ENCODE peak calls at places on chromosomes 1 and 21, in four cellular contexts. R is HepG2, Q is GM12878, L is K562. X is an unnamed sample. For H3K36me3, the result is how much of the 10 kb centered on the place peaks cover.

GRCh38 chr1:66764994-66765578 is 12.8 kb downstream of the DYNLT5 start:
- DNase-seq in R (peak), Q (no peak), L (peak), X (peak)

GRCh38 chr1:234437423-234438171 is 41.4 kb downstream of the TARBP1 start:
- DNase-seq in R (peak), Q (no peak), L (no peak), X (no peak)

GRCh38 chr1:244642526-244642925 is 10.4 kb upstream of the DESI2 start:
- DNase-seq in R (no peak), Q (no peak), L (no peak), X (no peak)

GRCh38 chr1:88061106-88061829 is 622.8 kb upstream of the PKN2 start:
- DNase-seq in R (peak), Q (no peak), L (no peak), X (peak)

GRCh38 chr21:32813265-32813903 is 41.8 kb upstream of the PAXBP1 start:
- DNase-seq in R (no peak), Q (no peak), L (no peak), X (no peak)

GRCh38 chr1:178262101-178262500 is 168.2 kb downstream of the RASAL2 start:
- DNase-seq in R (peak), Q (no peak), L (no peak), X (peak)

GRCh38 chr1:92910081-92910480 is 51.2 kb downstream of the DIPK1A start:
- DNase-seq in R (no peak), Q (no peak), L (no peak), X (no peak)

GRCh38 chr21:32386195-32386870 is 6.5 kb downstream of the URB1 start:
- DNase-seq in R (no peak), Q (no peak), L (no peak), X (no peak)

GRCh38 chr1:228337711-228338520 is 68.7 kb downstream of the TRIM11 start:
- DNase-seq in R (no peak), Q (no peak), L (no peak), X (no peak)

GRCh38 chr1:68141801-68142440 is 90.4 kb downstream of the WLS start:
- DNase-seq in R (no peak), Q (no peak), L (no peak), X (peak)

GRCh38 chr21:37503848-37504467 is 137.4 kb downstream of the DYRK1A start:
- DNase-seq in R (peak), Q (no peak), L (no peak), X (peak)

GRCh38 chr1:38003261-38004250 is 1.8 kb downstream of the FHL3 start:
- DNase-seq in R (no peak), Q (no peak), L (no peak), X (peak)

GRCh38 chr1:207628776-207629175 is 16.2 kb upstream of the CR1L start:
- DNase-seq in R (no peak), Q (no peak), L (no peak), X (no peak)

GRCh38 chr1:228207851-228208821 is at the start of gene OBSCN:
- DNase-seq in R (no peak), Q (no peak), L (peak), X (no peak)

GRCh38 chr1:179818743-179819173 is 58.8 kb downstream of the TOR1AIP2 start:
- DNase-seq in R (no peak), Q (no peak), L (peak), X (peak)

GRCh38 chr1:89605692-89606091 is 27.2 kb upstream of the LRRC8C start:
- DNase-seq in R (peak), Q (no peak), L (no peak), X (peak)

GRCh38 chr21:32423320-32423719 is 10.8 kb downstream of the EVA1C start:
- DNase-seq in R (no peak), Q (no peak), L (no peak), X (peak)

GRCh38 chr1:195898924-195899323 is 709.3 kb downstream of the KCNT2 start:
- DNase-seq in R (no peak), Q (no peak), L (peak), X (no peak)

GRCh38 chr1:119882172-119883029 is 13.9 kb downstream of the ADAM30 start:
- DNase-seq in R (no peak), Q (no peak), L (no peak), X (peak)

GRCh38 chr1:202589190-202589680 is 121.0 kb downstream of the SYT2 start:
- DNase-seq in R (peak), Q (no peak), L (no peak), X (peak)

GRCh38 chr1:156308078-156308477 is 9.0 kb upstream of the VHLL start:
- DNase-seq in R (no peak), Q (no peak), L (peak), X (peak)

DNA sequence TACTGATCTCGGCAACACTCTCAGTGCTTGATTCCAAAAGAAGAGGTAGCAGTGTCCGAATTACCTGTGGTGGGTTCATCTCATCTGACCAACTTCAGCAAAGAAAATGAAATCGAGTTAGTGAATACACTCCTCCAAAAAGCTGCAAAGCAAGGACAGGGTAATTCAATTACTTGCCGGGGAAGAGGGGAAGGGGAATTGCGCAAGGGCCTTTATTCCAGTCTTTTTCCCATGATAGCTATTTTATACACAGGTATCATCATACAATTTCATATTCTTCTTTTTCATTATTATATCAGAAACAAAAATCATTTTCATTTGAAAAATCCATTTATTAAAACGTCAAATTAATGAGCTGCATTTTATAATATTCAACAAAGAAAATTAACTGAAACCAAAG is 42.9 kb downstream of the UBR4 start:
- DNase-seq in R (no peak), Q (no peak), L (no peak), X (no peak)
- H3K36me3 ChIP-seq in R (half or more), Q (under half), L (half or more), X (half or more)

GRCh38 chr21:46168238-46168637 is 12.9 kb upstream of the FTCD start:
- DNase-seq in R (no peak), Q (no peak), L (no peak), X (no peak)

GRCh38 chr21:46161800-46162592 is 6.6 kb upstream of the FTCD start:
- DNase-seq in R (no peak), Q (no peak), L (no peak), X (no peak)

GRCh38 chr21:46163375-46163774 is 8.0 kb upstream of the FTCD start:
- DNase-seq in R (no peak), Q (no peak), L (no peak), X (no peak)

GRCh38 chr21:46168659-46169386 is 13.4 kb upstream of the FTCD start:
- DNase-seq in R (no peak), Q (no peak), L (no peak), X (no peak)

GRCh38 chr21:46165099-46165498 is 9.7 kb upstream of the FTCD start:
- DNase-seq in R (no peak), Q (no peak), L (no peak), X (no peak)
- TF ChIP-seq RFX5 in R (no peak), Q (no peak), L (no peak), X (no peak)

GRCh38 chr1:150479370-150479769 is 7.8 kb upstream of the TARS2 start:
- DNase-seq in R (peak), Q (no peak), L (no peak), X (no peak)
- H3K27ac ChIP-seq in R (peak), Q (no peak), L (no peak), X (no peak)

GRCh38 chr1:205613854-205614412 is 17.9 kb downstream of the ELK4 start:
- DNase-seq in R (no peak), Q (no peak), L (no peak), X (no peak)

GRCh38 chr1:205615789-205616188 is 16.0 kb downstream of the ELK4 start:
- DNase-seq in R (no peak), Q (no peak), L (no peak), X (no peak)

GRCh38 chr1:205619376-205619775 is 12.4 kb downstream of the ELK4 start:
- DNase-seq in R (no peak), Q (no peak), L (no peak), X (no peak)

GRCh38 chr1:205620269-205620668 is 11.5 kb downstream of the ELK4 start:
- DNase-seq in R (no peak), Q (no peak), L (no peak), X (no peak)

GRCh38 chr1:205616563-205617293 is 15.1 kb downstream of the ELK4 start:
- DNase-seq in R (peak), Q (no peak), L (no peak), X (no peak)
- H3K36me3 ChIP-seq in R (half or more), Q (under half), L (half or more), X (under half)

GRCh38 chr1:54464477-54465146 is 58.4 kb upstream of the SSBP3 start:
- DNase-seq in R (no peak), Q (no peak), L (peak), X (peak)
- TF ChIP-seq RFX5 in R (no peak), Q (no peak), L (no peak), X (no peak)